ENCODE peak calls at places on chromosomes 16 and 17, in four cellular contexts. O, W, Y and C are unnamed samples.
A peak's percentile ranks its signal among the peaks of the same experiment; 100 is the strongest.

GRCh38 chr16:56255904-56256303 is 64.6 kb downstream of the GNAO1 start:
- DNase-seq in W (no peak), Y (no peak), O (no peak), C (no peak)

GRCh38 chr16:10895053-10895946 is 18.3 kb downstream of the CIITA start:
- DNase-seq in O (peak; percentile 64), Y (no peak), W (peak; percentile 48), C (peak; percentile 85)

GRCh38 chr17:40550608-40551007 is 14.7 kb downstream of the CCR7 start:
- DNase-seq in W (no peak), Y (no peak), O (no peak), C (peak; percentile 4)

GRCh38 chr16:83356266-83356665 is 451.5 kb upstream of the HSBP1 start:
- DNase-seq in Y (no peak), O (peak; percentile 57), W (peak; percentile 56), C (peak; percentile 15)

GRCh38 chr17:80647746-80648145 is 103.1 kb downstream of the RPTOR start:
- DNase-seq in O (no peak), Y (no peak), W (no peak), C (no peak)

GRCh38 chr16:27161398-27161797 is 41.9 kb upstream of the KDM8 start:
- DNase-seq in O (no peak), W (no peak), Y (no peak), C (no peak)

GRCh38 chr17:78324391-78325075 is 35.3 kb downstream of the SOCS3 start:
- DNase-seq in W (no peak), Y (no peak), O (no peak), C (peak; percentile 53)

GRCh38 chr17:50272246-50272645 is 2.0 kb upstream of the TMEM92 start:
- DNase-seq in O (no peak), W (no peak), Y (no peak), C (peak; percentile 13)

GRCh38 chr17:81867123-81867951 is 3.8 kb downstream of the ARHGDIA start:
- DNase-seq in Y (no peak), O (peak; percentile 68), W (peak; percentile 50), C (peak; percentile 39)

GRCh38 chr16:49441366-49441780 is 67.8 kb downstream of the C16orf78 start:
- DNase-seq in Y (peak; percentile 71), O (no peak), W (no peak), C (peak; percentile 67)

GRCh38 chr16:53998024-53998810 is 288.4 kb downstream of the IRX3 start:
- DNase-seq in O (no peak), Y (no peak), W (peak; percentile 53), C (no peak)

GRCh38 chr17:58537266-58537665 is 22.8 kb upstream of the MTMR4 start:
- DNase-seq in O (no peak), W (no peak), Y (no peak), C (no peak)

GRCh38 chr17:14793237-14793636 is 471.9 kb downstream of the PMP22 start:
- DNase-seq in O (no peak), W (no peak), Y (no peak), C (no peak)

GRCh38 chr17:6110592-6110991 is 40.4 kb downstream of the WSCD1 start:
- DNase-seq in Y (peak; percentile 35), O (no peak), W (peak; percentile 20), C (no peak)

GRCh38 chr17:7204335-7204734 is 15.3 kb downstream of the DLG4 start:
- DNase-seq in O (no peak), Y (no peak), W (no peak), C (no peak)

GRCh38 chr17:40498281-40499084 is 2.9 kb downstream of the TNS4 start:
- DNase-seq in W (no peak), Y (no peak), O (no peak), C (no peak)

GRCh38 chr17:27329146-27329805 is 35.4 kb downstream of the WSB1 start:
- DNase-seq in Y (no peak), W (no peak), O (no peak), C (no peak)

GRCh38 chr17:34306466-34306865 is 12.8 kb upstream of the CCL8 start:
- DNase-seq in W (no peak), Y (no peak), O (peak; percentile 12), C (peak; percentile 51)

GRCh38 chr16:28254158-28254557 is 38.2 kb upstream of the SBK1 start:
- DNase-seq in O (no peak), W (no peak), Y (no peak), C (no peak)

GRCh38 chr16:27558434-27558833 is 8.5 kb downstream of the KATNIP start:
- DNase-seq in O (no peak), Y (no peak), W (no peak), C (no peak)

GRCh38 chr16:85479972-85480726 is 133.0 kb upstream of the GSE1 start:
- DNase-seq in Y (no peak), O (no peak), W (no peak), C (peak; percentile 64)

GRCh38 chr16:67406628-67407027 is 9.6 kb downstream of the ZDHHC1 start:
- DNase-seq in Y (no peak), W (no peak), O (no peak), C (no peak)

GRCh38 chr17:9959377-9959981 is 54.4 kb upstream of the RCVRN start:
- DNase-seq in Y (no peak), W (peak; percentile 15), O (peak; percentile 42), C (peak; percentile 83)

GRCh38 chr17:79618383-79619067 is 7.7 kb upstream of the RBFOX3 start:
- DNase-seq in O (no peak), Y (no peak), W (no peak), C (peak; percentile 8)

GRCh38 chr17:21239680-21240374 is 13.4 kb downstream of the NATD1 start:
- DNase-seq in Y (no peak), O (peak; percentile 44), W (peak; percentile 32), C (peak; percentile 31)

GRCh38 chr17:21174186-21174585 is 39.8 kb downstream of the TMEM11 start:
- DNase-seq in Y (no peak), O (no peak), W (no peak), C (no peak)

GRCh38 chr17:9266031-9266680 is 244.8 kb downstream of the NTN1 start:
- DNase-seq in W (no peak), Y (no peak), O (no peak), C (no peak)

GRCh38 chr17:82441686-82442487 is 8.7 kb downstream of the CYBC1 start:
- DNase-seq in O (no peak), W (no peak), Y (no peak), C (no peak)

GRCh38 chr16:88069397-88070168 is 118.3 kb downstream of the BANP start:
- DNase-seq in Y (peak; percentile 39), W (no peak), O (no peak), C (no peak)

GRCh38 chr17:74200112-74200511 is 3.4 kb upstream of the RPL38 start:
- DNase-seq in Y (no peak), O (no peak), W (no peak), C (no peak)

DNA sequence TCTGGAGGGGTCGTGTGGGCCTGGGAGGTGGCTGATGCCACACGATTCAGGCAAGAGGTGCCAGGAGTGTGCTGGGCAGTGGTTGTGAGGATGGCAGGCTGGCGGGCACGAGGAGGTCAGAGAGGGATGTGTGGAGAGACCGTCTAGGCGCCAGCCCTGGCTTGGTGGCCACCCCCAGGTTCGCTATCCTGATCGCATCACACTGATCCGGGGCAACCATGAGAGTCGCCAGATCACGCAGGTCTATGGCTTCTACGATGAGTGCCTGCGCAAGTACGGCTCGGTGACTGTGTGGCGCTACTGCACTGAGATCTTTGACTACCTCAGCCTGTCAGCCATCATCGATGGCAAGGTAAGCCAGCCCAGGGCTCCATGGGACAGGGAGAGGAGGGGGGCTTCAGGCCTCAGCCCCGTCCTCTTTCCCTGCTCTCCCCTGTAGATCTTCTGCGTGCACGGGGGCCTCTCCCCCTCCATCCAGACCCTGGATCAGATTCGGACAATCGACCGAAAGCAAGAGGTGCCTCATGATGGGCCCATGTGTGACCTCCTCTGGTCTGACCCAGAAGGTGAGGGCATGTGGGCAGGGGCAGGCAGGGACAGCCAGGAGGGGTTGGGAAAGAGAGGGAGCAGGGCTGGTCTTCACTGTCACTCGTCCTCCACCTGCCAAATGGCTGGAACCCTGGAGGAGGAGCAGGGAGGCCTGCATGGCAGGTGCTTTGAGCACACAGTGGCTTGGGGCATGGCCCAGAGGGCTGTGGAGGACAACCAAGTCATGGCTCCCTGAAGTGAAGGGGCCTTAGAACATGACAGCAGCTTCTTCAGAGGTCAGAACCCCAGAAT is 7.6 kb downstream of the PPP4C start:
- DNase-seq in O (no peak), W (no peak), Y (no peak), C (no peak)
- TF ChIP-seq CREM in O (no peak), W (no peak), Y (no peak), C (no peak)

DNA sequence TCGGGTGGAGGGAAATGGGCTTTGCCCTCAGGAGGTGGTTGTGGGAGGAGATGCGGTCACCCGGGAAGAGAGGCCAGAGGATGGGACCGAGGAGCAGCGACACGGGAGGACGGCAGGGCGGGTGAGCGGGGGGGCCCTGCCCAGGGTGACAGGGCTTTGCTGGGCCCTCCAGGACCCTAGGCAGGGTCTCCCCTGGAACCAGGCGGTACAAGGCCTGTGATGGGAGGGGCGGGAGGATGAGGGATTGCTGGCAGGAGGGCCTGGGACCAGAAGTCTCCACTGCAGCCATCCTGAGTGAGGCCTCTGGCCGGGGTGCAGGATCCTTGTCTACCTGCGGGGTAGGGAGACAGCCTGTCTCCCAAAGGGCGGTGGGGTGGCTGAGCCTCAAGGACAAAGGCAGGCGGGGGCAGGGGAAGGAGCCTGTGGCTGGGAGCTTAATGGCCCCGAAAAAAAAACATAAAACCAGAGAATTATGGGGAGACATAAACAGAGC is 66.9 kb downstream of the SREBF1 start:
- DNase-seq in W (no peak), O (no peak), Y (no peak), C (no peak)
- TF ChIP-seq CTCF in W (no peak), O (no peak), Y (no peak), C (no peak)

GRCh38 chr17:44983563-44983962 is 15.5 kb upstream of the C1QL1 start:
- DNase-seq in O (no peak), W (no peak), Y (no peak), C (no peak)
- TF ChIP-seq CREM in O (no peak), W (no peak), Y (no peak), C (no peak)

GRCh38 chr17:77281024-77281903 is 140.5 kb downstream of the SEC14L1 start:
- DNase-seq in O (peak; percentile 72), W (peak; percentile 65), Y (no peak), C (peak; percentile 69)
- TF ChIP-seq CTCF in O (peak; percentile 62), W (peak; percentile 55), Y (peak; percentile 24), C (no peak)